ENCODE peak calls at places on chromosomes 16 and 17, in nine cellular contexts. D is activated gamma-delta T cell treated with Interleukin-2 at 50 U/mL for 16 hours, V is type B pancreatic cell, A is activated T-cell treated with anti-CD3 and anti-CD28 coated beads for 1 hour, M is cardiac muscle cell, L is caudate nucleus, P is NCI-H1436, G is HS-5, Z is myocyte. S is an unnamed sample.

GRCh38 chr17:9185688-9186289 is 164.5 kb downstream of the NTN1 start:
- DNase-seq in D (no peak), V (no peak), A (no peak), M (no peak), L (no peak), P (no peak), G (no peak), Z (no peak), S (no peak)

GRCh38 chr17:81129289-81129688 is 36.0 kb upstream of the PVALEF start:
- DNase-seq in D (no peak), V (no peak), A (no peak), M (no peak), L (no peak), P (no peak), G (no peak), Z (no peak), S (no peak)

GRCh38 chr16:50279142-50279865 is 13.0 kb downstream of the ADCY7 start:
- DNase-seq in D (no peak), V (no peak), A (no peak), M (peak), L (peak), P (no peak), G (no peak), Z (no peak), S (no peak)

GRCh38 chr17:82913304-82914043 is 73.7 kb upstream of the ZNF750 start:
- DNase-seq in D (no peak), V (no peak), A (no peak), M (no peak), L (no peak), P (no peak), G (no peak), Z (peak), S (no peak)

GRCh38 chr17:5557485-5557884 is 26.8 kb downstream of the NLRP1 start:
- DNase-seq in D (no peak), V (no peak), A (no peak), M (peak), L (no peak), P (no peak), G (peak), Z (peak), S (no peak)

GRCh38 chr16:56475226-56475625 is 23.9 kb downstream of the OGFOD1 start:
- DNase-seq in D (no peak), V (no peak), A (no peak), M (no peak), L (no peak), P (no peak), G (no peak), Z (no peak), S (no peak)

GRCh38 chr17:44360826-44361225 is 2.8 kb downstream of the FAM171A2 start:
- DNase-seq in D (no peak), V (no peak), A (no peak), M (peak), L (no peak), P (no peak), G (no peak), Z (peak), S (no peak)

GRCh38 chr16:16797239-16797638 is 418.3 kb downstream of the NPIPA7 start:
- DNase-seq in D (no peak), V (no peak), A (no peak), M (no peak), L (no peak), P (no peak), G (no peak), Z (no peak), S (no peak)

GRCh38 chr17:68800731-68801130 is 154.5 kb downstream of the ABCA8 start:
- DNase-seq in D (no peak), V (no peak), A (no peak), M (peak), L (no peak), P (no peak), G (no peak), Z (no peak), S (no peak)

GRCh38 chr16:53504161-53504663 is 1.2 kb upstream of the AKTIP start:
- DNase-seq in D (no peak), V (no peak), A (peak), M (peak), L (peak), P (no peak), G (no peak), Z (peak), S (no peak)

GRCh38 chr17:40535924-40536717 is 29.2 kb downstream of the CCR7 start:
- DNase-seq in D (no peak), V (no peak), A (no peak), M (peak), L (no peak), P (no peak), G (no peak), Z (no peak), S (no peak)

GRCh38 chr16:88591577-88592021 is 21.4 kb downstream of the ZC3H18 start:
- DNase-seq in D (no peak), V (no peak), A (no peak), M (peak), L (no peak), P (no peak), G (no peak), Z (no peak), S (no peak)

GRCh38 chr16:27254262-27254811 is 14.2 kb downstream of the NSMCE1 start:
- DNase-seq in D (no peak), V (no peak), A (no peak), M (no peak), L (no peak), P (no peak), G (no peak), Z (no peak), S (no peak)

GRCh38 chr16:85425061-85425662 is 188.0 kb upstream of the GSE1 start:
- DNase-seq in D (no peak), V (no peak), A (no peak), M (no peak), L (no peak), P (no peak), G (no peak), Z (no peak), S (no peak)

GRCh38 chr17:15119928-15120327 is 145.2 kb downstream of the PMP22 start:
- DNase-seq in D (no peak), V (no peak), A (no peak), M (no peak), L (no peak), P (no peak), G (no peak), Z (no peak), S (no peak)

GRCh38 chr16:54063374-54063773 is 223.2 kb downstream of the IRX3 start:
- DNase-seq in D (no peak), V (no peak), A (no peak), M (peak), L (no peak), P (no peak), G (no peak), Z (no peak), S (no peak)

GRCh38 chr16:23294260-23294659 is 7.8 kb upstream of the SCNN1B start:
- DNase-seq in D (no peak), V (no peak), A (no peak), M (no peak), L (no peak), P (no peak), G (no peak), Z (no peak), S (no peak)

GRCh38 chr16:52843386-52843785 is 209.3 kb downstream of the CHD9NB start:
- DNase-seq in D (no peak), V (no peak), A (no peak), M (no peak), L (no peak), P (no peak), G (no peak), Z (no peak), S (no peak)

GRCh38 chr17:49551221-49552069 is 24.2 kb upstream of the NXPH3 start:
- DNase-seq in D (no peak), V (peak), A (no peak), M (no peak), L (no peak), P (no peak), G (no peak), Z (no peak), S (no peak)

GRCh38 chr16:87597324-87597830 is 4.9 kb upstream of the JPH3 start:
- DNase-seq in D (no peak), V (no peak), A (no peak), M (no peak), L (no peak), P (no peak), G (no peak), Z (no peak), S (no peak)

GRCh38 chr17:44005865-44006580 is 1.6 kb downstream of the NAGS start:
- DNase-seq in D (peak), V (no peak), A (peak), M (peak), L (no peak), P (no peak), G (no peak), Z (no peak), S (no peak)

GRCh38 chr16:81486555-81487061 is 42.0 kb downstream of the CMIP start:
- DNase-seq in D (no peak), V (no peak), A (no peak), M (peak), L (no peak), P (no peak), G (no peak), Z (no peak), S (no peak)

GRCh38 chr17:46154151-46154816 is 38.9 kb downstream of the KANSL1 start:
- DNase-seq in D (peak), V (no peak), A (no peak), M (no peak), L (peak), P (no peak), G (no peak), Z (peak), S (no peak)

GRCh38 chr16:82936941-82937551 is 310.3 kb downstream of the CDH13 start:
- DNase-seq in D (no peak), V (no peak), A (no peak), M (peak), L (no peak), P (no peak), G (no peak), Z (no peak), S (peak)

GRCh38 chr17:18999394-18999793 is 5.2 kb downstream of the FAM83G start:
- DNase-seq in D (no peak), V (no peak), A (no peak), M (no peak), L (no peak), P (no peak), G (no peak), Z (no peak), S (no peak)

GRCh38 chr16:57859331-57859730 is 57.0 kb upstream of the KIFC3 start:
- DNase-seq in D (no peak), V (no peak), A (no peak), M (peak), L (no peak), P (no peak), G (no peak), Z (peak), S (no peak)

GRCh38 chr17:77329741-77330531 is 189.2 kb downstream of the SEC14L1 start:
- DNase-seq in D (peak), V (peak), A (no peak), M (no peak), L (no peak), P (no peak), G (no peak), Z (no peak), S (no peak)